ENCODE peak calls at places on chromosome 20, in seven cellular contexts. One of them, this sample, is unnamed.

GRCh38 chr20:48406462-48407235 is 421.1 kb downstream of the PREX1 start:
- DNase-seq in right atrium auricular region: no peak
- DNase-seq in PC-3: no peak
- DNase-seq in GM23338: no peak
- DNase-seq in breast epithelium: no peak
- DNase-seq in psoas muscle: no peak
- DNase-seq in upper lobe of right lung: no peak
- DNase-seq in this sample: no peak

GRCh38 chr20:17044920-17045319 is 181.9 kb upstream of the PCSK2 start:
- DNase-seq in breast epithelium: no peak
- DNase-seq in GM23338: no peak
- DNase-seq in PC-3: no peak
- DNase-seq in psoas muscle: no peak
- DNase-seq in upper lobe of right lung: no peak
- DNase-seq in right atrium auricular region: no peak
- DNase-seq in this sample: no peak

GRCh38 chr20:47992021-47992467 is 206.8 kb upstream of the SULF2 start:
- DNase-seq in right atrium auricular region: no peak
- DNase-seq in psoas muscle: no peak
- DNase-seq in breast epithelium: no peak
- DNase-seq in upper lobe of right lung: no peak
- DNase-seq in PC-3: no peak
- DNase-seq in GM23338: no peak
- DNase-seq in this sample: no peak

GRCh38 chr20:41524980-41525613 is 93.1 kb downstream of the CHD6 start:
- DNase-seq in breast epithelium: peak; percentile 80
- DNase-seq in psoas muscle: peak; percentile 60
- DNase-seq in GM23338: no peak
- DNase-seq in PC-3: no peak
- DNase-seq in upper lobe of right lung: peak; percentile 84
- DNase-seq in right atrium auricular region: peak; percentile 76
- DNase-seq in this sample: no peak

GRCh38 chr20:32558526-32558925 is 26.6 kb downstream of the NOL4L start:
- DNase-seq in upper lobe of right lung: no peak
- DNase-seq in right atrium auricular region: no peak
- DNase-seq in breast epithelium: no peak
- DNase-seq in GM23338: no peak
- DNase-seq in PC-3: no peak
- DNase-seq in psoas muscle: peak; percentile 19
- DNase-seq in this sample: no peak

GRCh38 chr20:9156529-9157280 is 87.8 kb downstream of the PLCB4 start:
- DNase-seq in right atrium auricular region: no peak
- DNase-seq in psoas muscle: no peak
- DNase-seq in upper lobe of right lung: no peak
- DNase-seq in breast epithelium: no peak
- DNase-seq in PC-3: no peak
- DNase-seq in GM23338: no peak
- DNase-seq in this sample: no peak

GRCh38 chr20:6920991-6921613 is 153.6 kb downstream of the BMP2 start:
- DNase-seq in right atrium auricular region: no peak
- DNase-seq in PC-3: peak; percentile 8
- DNase-seq in psoas muscle: no peak
- DNase-seq in breast epithelium: peak; percentile 18
- DNase-seq in GM23338: no peak
- DNase-seq in upper lobe of right lung: no peak
- DNase-seq in this sample: no peak

GRCh38 chr20:30511322-30512030 is 746.0 kb upstream of the DEFB115 start:
- DNase-seq in GM23338: no peak
- DNase-seq in psoas muscle: no peak
- DNase-seq in breast epithelium: no peak
- DNase-seq in PC-3: no peak
- DNase-seq in upper lobe of right lung: no peak
- DNase-seq in right atrium auricular region: no peak
- DNase-seq in this sample: no peak

GRCh38 chr20:59829415-59830106 is 103.9 kb downstream of the SYCP2 start:
- DNase-seq in PC-3: no peak
- DNase-seq in upper lobe of right lung: no peak
- DNase-seq in right atrium auricular region: peak; percentile 57
- DNase-seq in breast epithelium: no peak
- DNase-seq in GM23338: no peak
- DNase-seq in psoas muscle: no peak
- DNase-seq in this sample: no peak

GRCh38 chr20:42272516-42272915 is 654.3 kb upstream of the CHD6 start:
- DNase-seq in breast epithelium: no peak
- DNase-seq in PC-3: no peak
- DNase-seq in right atrium auricular region: no peak
- DNase-seq in upper lobe of right lung: no peak
- DNase-seq in psoas muscle: no peak
- DNase-seq in GM23338: no peak
- DNase-seq in this sample: no peak

GRCh38 chr20:36773548-36774242 is at the start of gene DSN1:
- DNase-seq in right atrium auricular region: peak; percentile 99
- DNase-seq in PC-3: peak; percentile 99
- DNase-seq in breast epithelium: peak; percentile 96
- DNase-seq in upper lobe of right lung: peak; percentile 100
- DNase-seq in psoas muscle: peak; percentile 98
- DNase-seq in GM23338: peak; percentile 98
- DNase-seq in this sample: peak; percentile 99
- H3K27ac ChIP-seq in right atrium auricular region: peak within 1 kb of the TSS; percentile 99
- H3K27ac ChIP-seq in PC-3: peak within 1 kb of the TSS; percentile 83
- H3K27ac ChIP-seq in breast epithelium: peak within 1 kb of the TSS; percentile 99
- H3K27ac ChIP-seq in upper lobe of right lung: peak within 1 kb of the TSS; percentile 98
- H3K27ac ChIP-seq in psoas muscle: peak within 1 kb of the TSS; percentile 90
- H3K27ac ChIP-seq in GM23338: peak within 1 kb of the TSS; percentile 96
- H3K27ac ChIP-seq in this sample: peak within 1 kb of the TSS; percentile 83

DNA sequence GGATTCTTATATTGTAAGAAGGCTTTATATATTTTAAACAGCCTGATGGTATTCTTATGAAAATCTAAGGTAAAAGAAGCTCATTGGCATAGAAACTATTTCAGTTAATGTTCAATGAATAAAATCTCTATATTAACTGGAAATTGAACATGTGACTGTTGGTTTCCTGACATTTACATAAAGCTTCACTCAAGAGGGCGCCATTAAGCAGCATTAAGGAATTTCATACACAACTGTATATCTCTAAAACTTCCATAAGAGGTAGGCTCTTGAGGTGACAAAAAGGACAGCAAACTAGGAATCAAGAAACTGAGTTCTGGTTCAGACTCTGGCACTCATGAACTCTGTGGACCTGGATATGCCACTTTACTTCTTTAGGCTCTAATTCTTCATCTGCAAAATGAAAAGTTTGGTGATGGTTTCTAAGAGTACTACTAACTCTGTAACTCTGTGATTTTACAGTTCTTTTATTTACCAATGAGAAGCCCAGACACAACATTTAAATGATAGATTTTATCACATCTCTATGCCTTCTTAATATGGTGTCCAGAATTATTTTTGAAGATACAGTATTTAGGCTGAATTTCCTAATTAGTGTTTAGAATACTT is 147.5 kb downstream of the FLRT3 start:
- DNase-seq in breast epithelium: no peak
- DNase-seq in GM23338: peak; percentile 22
- DNase-seq in psoas muscle: no peak
- DNase-seq in right atrium auricular region: no peak
- DNase-seq in upper lobe of right lung: no peak
- DNase-seq in PC-3: peak; percentile 74
- DNase-seq in this sample: no peak
- TF ChIP-seq CTCF in breast epithelium: peak; percentile 9
- TF ChIP-seq CTCF in GM23338: peak; percentile 50
- TF ChIP-seq CTCF in psoas muscle: no peak
- TF ChIP-seq CTCF in right atrium auricular region: no peak
- TF ChIP-seq CTCF in upper lobe of right lung: peak; percentile 30
- TF ChIP-seq CTCF in PC-3: peak; percentile 93
- TF ChIP-seq CTCF in this sample: no peak

DNA sequence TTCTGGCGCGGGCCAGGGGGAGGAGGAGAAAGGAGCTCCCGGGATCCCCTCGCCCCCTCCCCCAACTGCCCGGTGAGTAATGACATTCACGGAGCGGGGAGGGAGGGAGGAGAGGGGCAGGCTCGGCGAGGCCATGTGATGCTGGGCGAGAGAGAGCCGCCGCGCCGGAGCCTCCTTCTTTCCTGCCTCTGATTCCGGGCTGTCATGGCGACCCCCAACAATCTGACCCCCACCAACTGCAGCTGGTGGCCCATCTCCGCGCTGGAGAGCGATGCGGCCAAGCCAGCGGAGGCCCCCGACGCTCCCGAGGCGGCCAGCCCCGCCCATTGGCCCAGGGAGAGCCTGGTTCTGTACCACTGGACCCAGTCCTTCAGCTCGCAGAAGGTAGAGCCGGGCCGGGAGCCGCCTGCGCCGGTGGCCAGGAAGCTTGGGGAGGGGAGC is at the start of gene GDAP1L1:
- DNase-seq in breast epithelium: no peak
- DNase-seq in upper lobe of right lung: no peak
- DNase-seq in PC-3: no peak
- DNase-seq in right atrium auricular region: no peak
- DNase-seq in psoas muscle: no peak
- DNase-seq in GM23338: peak; percentile 89
- DNase-seq in this sample: no peak
- H3K27ac ChIP-seq in breast epithelium: no peak within 1 kb of the TSS
- H3K27ac ChIP-seq in upper lobe of right lung: no peak within 1 kb of the TSS
- H3K27ac ChIP-seq in PC-3: no peak within 1 kb of the TSS
- H3K27ac ChIP-seq in right atrium auricular region: no peak within 1 kb of the TSS
- H3K27ac ChIP-seq in psoas muscle: no peak within 1 kb of the TSS
- H3K27ac ChIP-seq in GM23338: no peak within 1 kb of the TSS
- H3K27ac ChIP-seq in this sample: no peak within 1 kb of the TSS

DNA sequence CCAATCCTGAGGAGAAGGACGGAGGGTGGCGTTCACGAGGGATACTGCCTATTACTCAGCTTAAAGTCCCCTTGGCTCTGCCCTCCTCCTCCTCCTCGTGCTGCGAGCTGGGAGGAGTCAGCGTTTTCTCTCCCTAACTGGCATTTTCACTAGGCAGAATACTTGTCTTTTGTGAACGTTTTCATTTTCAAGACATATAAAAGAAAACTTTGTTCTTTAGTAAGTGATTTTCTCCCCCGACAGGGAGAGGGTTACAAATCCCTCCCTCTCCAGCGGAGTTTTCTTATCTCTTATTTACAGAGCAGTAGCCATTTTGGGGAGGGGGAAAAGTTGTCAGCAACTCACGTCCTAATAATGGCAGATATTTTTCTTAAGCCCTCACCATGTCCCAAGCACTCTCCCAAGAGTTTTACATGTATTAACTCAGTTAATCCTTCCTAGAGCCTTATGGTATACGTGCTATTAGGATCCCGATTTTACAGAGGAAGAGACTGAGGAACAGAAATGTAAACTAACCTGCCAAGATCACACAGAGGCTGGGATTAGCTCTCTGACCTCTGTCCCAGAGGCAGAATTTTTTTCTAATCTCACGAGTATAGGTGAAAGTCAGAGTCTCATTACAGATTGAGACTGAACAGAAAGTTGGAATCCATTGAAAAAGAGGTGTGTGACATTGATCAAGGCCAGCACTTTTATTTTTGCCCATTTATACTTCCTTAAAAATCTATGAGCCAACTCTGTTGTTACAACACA is 30.0 kb upstream of the ZNF217 start:
- DNase-seq in PC-3: peak; percentile 89
- DNase-seq in GM23338: peak; percentile 74
- DNase-seq in upper lobe of right lung: peak; percentile 63
- DNase-seq in breast epithelium: peak; percentile 63
- DNase-seq in right atrium auricular region: peak; percentile 80
- DNase-seq in psoas muscle: peak; percentile 72
- DNase-seq in this sample: peak; percentile 20
- TF ChIP-seq CTCF in PC-3: peak; percentile 38
- TF ChIP-seq CTCF in GM23338: no peak
- TF ChIP-seq CTCF in upper lobe of right lung: no peak
- TF ChIP-seq CTCF in breast epithelium: no peak
- TF ChIP-seq CTCF in right atrium auricular region: peak; percentile 14
- TF ChIP-seq CTCF in psoas muscle: no peak
- TF ChIP-seq CTCF in this sample: no peak

This sample was measured in CD4-positive, alpha-beta T cell.